ENCODE peak calls at places on chromosome 5, in eight cellular contexts. M is NCI-H1092 treated with DMSO at 0.1 percent for 48 hours; T is activated T-helper 1 cell treated with anti-CD3 and anti-CD28 coated beads, Interleukin-2, amount 50 U/mL, for 16 hours; P is activated gamma-delta T cell treated with Interleukin-2 at 50 U/mL for 16 hours; E is astrocyte; Z is GM23248; Y is astrocyte of the spinal cord; R is lower leg skin. X is an unnamed sample.

GRCh38 chr5:126926152-126926551 is 104.2 kb downstream of the MARCHF3 start:
- DNase-seq in M (no peak), T (no peak), P (no peak), E (no peak), Z (no peak), Y (no peak), R (no peak), X (no peak)

GRCh38 chr5:54528633-54529032 is 11.1 kb downstream of the SNX18 start:
- DNase-seq in M (no peak), T (no peak), P (no peak), E (no peak), Z (no peak), Y (no peak), R (peak), X (no peak)

GRCh38 chr5:77368367-77368766 is 123.7 kb downstream of the WDR41 start:
- DNase-seq in M (no peak), T (no peak), P (no peak), E (no peak), Z (no peak), Y (no peak), R (no peak), X (no peak)

GRCh38 chr5:35029333-35029732 is 18.4 kb downstream of the AGXT2 start:
- DNase-seq in M (no peak), T (no peak), P (no peak), E (peak), Z (peak), Y (peak), R (no peak), X (peak)

GRCh38 chr5:113043491-113043931 is 66.9 kb downstream of the DCP2 start:
- DNase-seq in M (no peak), T (no peak), P (peak), E (no peak), Z (peak), Y (peak), R (peak), X (peak)

GRCh38 chr5:177491429-177491945 is 5.9 kb downstream of the PDLIM7 start:
- DNase-seq in M (no peak), T (no peak), P (no peak), E (no peak), Z (peak), Y (peak), R (no peak), X (no peak)

GRCh38 chr5:180830253-180831138 is 27.9 kb upstream of the MGAT1 start:
- DNase-seq in M (peak), T (peak), P (peak), E (peak), Z (peak), Y (no peak), R (peak), X (no peak)

GRCh38 chr5:174281855-174282254 is 236.3 kb downstream of the NSG2 start:
- DNase-seq in M (no peak), T (no peak), P (no peak), E (no peak), Z (no peak), Y (no peak), R (no peak), X (no peak)

GRCh38 chr5:159452480-159453167 is 122.3 kb upstream of the IL12B start:
- DNase-seq in M (no peak), T (no peak), P (no peak), E (no peak), Z (no peak), Y (no peak), R (no peak), X (no peak)

GRCh38 chr5:9149988-9150387 is 395.9 kb downstream of the SEMA5A start:
- DNase-seq in M (no peak), T (no peak), P (no peak), E (peak), Z (peak), Y (peak), R (no peak), X (peak)

GRCh38 chr5:134905246-134905996 is 490 bp downstream of the PCBD2 start:
- DNase-seq in M (peak), T (peak), P (peak), E (peak), Z (peak), Y (peak), R (peak), X (peak)

GRCh38 chr5:170420809-170421412 is 31.7 kb upstream of the KCNMB1 start:
- DNase-seq in M (peak), T (no peak), P (peak), E (peak), Z (peak), Y (peak), R (peak), X (peak)

GRCh38 chr5:132221781-132222648 is 5.6 kb downstream of the P4HA2 start:
- DNase-seq in M (no peak), T (no peak), P (no peak), E (peak), Z (peak), Y (peak), R (peak), X (peak)

GRCh38 chr5:76270214-76270613 is 132.9 kb upstream of the IQGAP2 start:
- DNase-seq in M (no peak), T (no peak), P (no peak), E (peak), Z (peak), Y (no peak), R (no peak), X (peak)

GRCh38 chr5:178818094-178818493 is 41.7 kb upstream of the ZNF354B start:
- DNase-seq in M (no peak), T (no peak), P (no peak), E (no peak), Z (no peak), Y (no peak), R (no peak), X (no peak)

GRCh38 chr5:147400836-147401235 is 109.0 kb downstream of the DPYSL3 start:
- DNase-seq in M (no peak), T (no peak), P (no peak), E (no peak), Z (peak), Y (no peak), R (no peak), X (no peak)

GRCh38 chr5:177067491-177067890 is 19.2 kb upstream of the FGFR4 start:
- DNase-seq in M (no peak), T (no peak), P (no peak), E (no peak), Z (peak), Y (no peak), R (no peak), X (no peak)

GRCh38 chr5:179186801-179187200 is 126.6 kb downstream of the ZNF354C start:
- DNase-seq in M (no peak), T (no peak), P (no peak), E (no peak), Z (no peak), Y (no peak), R (no peak), X (no peak)

GRCh38 chr5:30957591-30957990 is 235.9 kb upstream of the CDH6 start:
- DNase-seq in M (no peak), T (no peak), P (no peak), E (no peak), Z (no peak), Y (no peak), R (no peak), X (no peak)

GRCh38 chr5:59591162-59591561 is 302.4 kb downstream of the PDE4D start:
- DNase-seq in M (no peak), T (no peak), P (no peak), E (no peak), Z (no peak), Y (no peak), R (no peak), X (no peak)

GRCh38 chr5:88833371-88834107 is 49.4 kb downstream of the MEF2C start:
- DNase-seq in M (no peak), T (no peak), P (peak), E (peak), Z (peak), Y (peak), R (no peak), X (peak)

GRCh38 chr5:171606414-171607024 is 179.1 kb upstream of the SMIM23 start:
- DNase-seq in M (no peak), T (no peak), P (no peak), E (no peak), Z (peak), Y (no peak), R (no peak), X (no peak)

GRCh38 chr5:171739246-171739645 is 46.4 kb upstream of the SMIM23 start:
- DNase-seq in M (no peak), T (no peak), P (no peak), E (no peak), Z (no peak), Y (no peak), R (no peak), X (no peak)

GRCh38 chr5:65924366-65925093 is 1.8 kb upstream of the ERBIN start:
- DNase-seq in M (peak), T (no peak), P (no peak), E (no peak), Z (no peak), Y (peak), R (no peak), X (no peak)

GRCh38 chr5:129398279-129398678 is 61.8 kb upstream of the ADAMTS19 start:
- DNase-seq in M (no peak), T (no peak), P (no peak), E (no peak), Z (no peak), Y (no peak), R (no peak), X (no peak)

GRCh38 chr5:135323227-135323626 is 75.8 kb downstream of the MACROH2A1 start:
- DNase-seq in M (no peak), T (no peak), P (no peak), E (no peak), Z (no peak), Y (no peak), R (peak), X (no peak)

GRCh38 chr5:38835887-38836286 is 9.9 kb upstream of the OSMR start:
- DNase-seq in M (no peak), T (no peak), P (no peak), E (peak), Z (peak), Y (no peak), R (no peak), X (no peak)

GRCh38 chr5:131999471-131999931 is 12.0 kb downstream of the ACSL6 start:
- DNase-seq in M (no peak), T (no peak), P (no peak), E (no peak), Z (no peak), Y (no peak), R (no peak), X (no peak)

GRCh38 chr5:26482817-26483375 is 555.5 kb downstream of the CDH9 start:
- DNase-seq in M (peak), T (no peak), P (no peak), E (no peak), Z (peak), Y (peak), R (no peak), X (peak)

GRCh38 chr5:126497506-126497905 is 74.3 kb downstream of the GRAMD2B start:
- DNase-seq in M (no peak), T (no peak), P (no peak), E (no peak), Z (no peak), Y (no peak), R (peak), X (no peak)

GRCh38 chr5:134073404-134073803 is 41.1 kb upstream of the TCF7 start:
- DNase-seq in M (no peak), T (no peak), P (no peak), E (no peak), Z (peak), Y (peak), R (no peak), X (no peak)

GRCh38 chr5:111367081-111367480 is 142.9 kb downstream of the CAMK4 start:
- DNase-seq in M (no peak), T (no peak), P (no peak), E (peak), Z (no peak), Y (no peak), R (no peak), X (peak)

GRCh38 chr5:91910247-91910646 is 527.1 kb upstream of the ARRDC3 start:
- DNase-seq in M (no peak), T (no peak), P (no peak), E (no peak), Z (no peak), Y (no peak), R (no peak), X (no peak)